ENCODE peak calls at places on chromosomes 7 and 10, in five cellular contexts. N is HTR-8/SVneo, Q is Calu3, W is left ventricle myocardium inferior, Y is PC-9. V is an unnamed sample.

GRCh38 chr10:43237631-43238446 is 29.0 kb downstream of the RASGEF1A start:
- DNase-seq in N (no peak), Q (no peak), W (no peak), Y (no peak), V (no peak)

GRCh38 chr10:32054087-32054486 is 2.1 kb downstream of the KIF5B start:
- DNase-seq in N (no peak), Q (no peak), W (no peak), Y (no peak), V (no peak)

GRCh38 chr7:66639773-66640172 is 11.1 kb downstream of the KCTD7 start:
- DNase-seq in N (no peak), Q (no peak), W (no peak), Y (no peak), V (no peak)

GRCh38 chr7:34748244-34749039 is 90.4 kb downstream of the NPSR1 start:
- DNase-seq in N (peak; percentile 41), Q (peak; percentile 97), W (peak; percentile 81), Y (peak; percentile 99), V (peak; percentile 79)

GRCh38 chr10:67883710-67884312 is 645 bp upstream of the SIRT1 start:
- DNase-seq in N (no peak), Q (no peak), W (no peak), Y (no peak), V (no peak)

GRCh38 chr10:60978287-60979115 is 34.5 kb upstream of the RHOBTB1 start:
- DNase-seq in N (no peak), Q (peak; percentile 56), W (no peak), Y (peak; percentile 88), V (no peak)

GRCh38 chr7:50595538-50596102 is 30.4 kb upstream of the DDC start:
- DNase-seq in N (no peak), Q (peak; percentile 36), W (no peak), Y (no peak), V (no peak)

GRCh38 chr10:115951242-115951641 is 321.8 kb downstream of the GFRA1 start:
- DNase-seq in N (no peak), Q (no peak), W (no peak), Y (no peak), V (no peak)

GRCh38 chr10:114313139-114313538 is 74.1 kb downstream of the VWA2 start:
- DNase-seq in N (no peak), Q (no peak), W (no peak), Y (no peak), V (no peak)

GRCh38 chr7:50339990-50340500 is 35.5 kb downstream of the IKZF1 start:
- DNase-seq in N (no peak), Q (no peak), W (no peak), Y (no peak), V (no peak)

GRCh38 chr10:14653271-14654161 is 121.2 kb downstream of the FAM107B start:
- DNase-seq in N (peak; percentile 75), Q (peak; percentile 74), W (no peak), Y (peak; percentile 96), V (peak; percentile 99)

GRCh38 chr10:7260412-7260900 is 150.4 kb downstream of the SFMBT2 start:
- DNase-seq in N (peak; percentile 79), Q (peak; percentile 26), W (peak; percentile 56), Y (no peak), V (peak; percentile 76)

GRCh38 chr7:76396039-76396732 is 13.3 kb downstream of the SSC4D start:
- DNase-seq in N (no peak), Q (no peak), W (no peak), Y (peak; percentile 37), V (no peak)

GRCh38 chr7:66626236-66626957 is 2.3 kb upstream of the KCTD7 start:
- DNase-seq in N (no peak), Q (no peak), W (no peak), Y (no peak), V (no peak)

GRCh38 chr7:81725496-81726117 is 44.2 kb downstream of the HGF start:
- DNase-seq in N (peak; percentile 34), Q (no peak), W (no peak), Y (no peak), V (peak; percentile 50)

GRCh38 chr10:103168436-103168835 is 24.6 kb downstream of the NT5C2 start:
- DNase-seq in N (peak; percentile 29), Q (no peak), W (no peak), Y (peak; percentile 88), V (no peak)

GRCh38 chr7:151298765-151299164 is 42.8 kb upstream of the NUB1 start:
- DNase-seq in N (no peak), Q (no peak), W (no peak), Y (no peak), V (no peak)

GRCh38 chr7:71303566-71303965 is 171.6 kb downstream of the GALNT17 start:
- DNase-seq in N (no peak), Q (no peak), W (no peak), Y (no peak), V (no peak)

GRCh38 chr10:74518076-74518475 is 308.3 kb upstream of the KAT6B start:
- DNase-seq in N (no peak), Q (no peak), W (no peak), Y (no peak), V (no peak)

GRCh38 chr10:106772957-106773356 is 391.5 kb downstream of the SORCS1 start:
- DNase-seq in N (no peak), Q (no peak), W (no peak), Y (no peak), V (no peak)